ENCODE peak calls at places on chromosomes 4 and X, in four cellular contexts. I, F, A and P are unnamed samples.

GRCh38 chrX:38760883-38761282 is 40.4 kb upstream of the MID1IP1 start:
- DNase-seq in A (no peak), I (no peak), F (no peak), P (no peak)

GRCh38 chr4:28009541-28009940 is 1148.9 kb downstream of the STIM2 start:
- DNase-seq in F (no peak), A (no peak), I (no peak), P (no peak)

GRCh38 chr4:186792994-186793393 is 69.3 kb upstream of the FAT1 start:
- DNase-seq in A (no peak), F (no peak), I (no peak), P (no peak)

GRCh38 chrX:13515181-13515930 is 54.0 kb upstream of the EGFL6 start:
- DNase-seq in F (no peak), A (no peak), I (no peak), P (no peak)

GRCh38 chr4:123412700-123413512 is 16.3 kb downstream of the SPRY1 start:
- DNase-seq in F (no peak), I (no peak), A (no peak), P (no peak)

GRCh38 chr4:99117876-99118693 is 26.0 kb downstream of the ADH4 start:
- DNase-seq in F (no peak), I (no peak), A (no peak), P (no peak)

GRCh38 chr4:127174731-127175130 is 458.0 kb upstream of the INTU start:
- DNase-seq in A (no peak), F (no peak), I (no peak), P (no peak)

GRCh38 chr4:168710353-168710946 is 213.6 kb downstream of the PALLD start:
- DNase-seq in A (no peak), I (no peak), F (no peak), P (no peak)

GRCh38 chrX:25531096-25531495 is 515.3 kb upstream of the ARX start:
- DNase-seq in A (no peak), F (no peak), I (no peak), P (no peak)